ENCODE peak calls at places on chromosome 17, in eight cellular contexts. M, D, F, X, W, H, U and N are unnamed samples.
A peak's percentile ranks its signal among the peaks of the same experiment; 100 is the strongest.

GRCh38 chr17:61753696-61754095 is 109.6 kb downstream of the BRIP1 start:
- DNase-seq in M (no peak), D (no peak), F (no peak), X (no peak), W (no peak), H (no peak), U (no peak), N (no peak)

GRCh38 chr17:55641559-55642160 is 81.0 kb downstream of the TMEM100 start:
- DNase-seq in M (peak; percentile 74), D (no peak), F (peak; percentile 42), X (peak; percentile 71), W (peak; percentile 15), H (peak; percentile 85), U (peak; percentile 63), N (peak; percentile 31)

GRCh38 chr17:33389506-33390141 is 96.5 kb upstream of the ASIC2 start:
- DNase-seq in M (no peak), D (no peak), F (peak; percentile 42), X (no peak), W (no peak), H (no peak), U (no peak), N (peak; percentile 28)

GRCh38 chr17:39566092-39566491 is 41.6 kb downstream of the NEUROD2 start:
- DNase-seq in M (no peak), D (no peak), F (no peak), X (no peak), W (no peak), H (no peak), U (no peak), N (no peak)

GRCh38 chr17:40018211-40019121 is 3.2 kb downstream of the CSF3 start:
- DNase-seq in M (no peak), D (no peak), F (peak; percentile 47), X (peak; percentile 12), W (no peak), H (peak; percentile 89), U (peak; percentile 50), N (no peak)

GRCh38 chr17:44314869-44315661 is 6.7 kb downstream of the RUNDC3A start:
- DNase-seq in M (peak; percentile 82), D (peak; percentile 14), F (no peak), X (peak; percentile 77), W (peak; percentile 22), H (no peak), U (no peak), N (no peak)

GRCh38 chr17:7515912-7516610 is 31.9 kb downstream of the POLR2A start:
- DNase-seq in M (peak; percentile 72), D (no peak), F (peak; percentile 51), X (peak; percentile 17), W (no peak), H (no peak), U (no peak), N (no peak)

GRCh38 chr17:910503-911194 is 68.9 kb downstream of the NXN start:
- DNase-seq in M (no peak), D (no peak), F (no peak), X (no peak), W (no peak), H (no peak), U (no peak), N (no peak)

GRCh38 chr17:27646232-27646631 is 15.2 kb downstream of the LGALS9 start:
- DNase-seq in M (no peak), D (no peak), F (no peak), X (no peak), W (no peak), H (no peak), U (no peak), N (no peak)

GRCh38 chr17:44307387-44308186 is 814 bp upstream of the RUNDC3A start:
- DNase-seq in M (no peak), D (no peak), F (peak; percentile 18), X (peak; percentile 79), W (no peak), H (no peak), U (no peak), N (no peak)

GRCh38 chr17:17724991-17725852 is 44.0 kb downstream of the RAI1 start:
- DNase-seq in M (no peak), D (no peak), F (no peak), X (no peak), W (no peak), H (no peak), U (no peak), N (no peak)

GRCh38 chr17:74919440-74920305 is 3.4 kb downstream of the USH1G start:
- DNase-seq in M (no peak), D (no peak), F (no peak), X (no peak), W (no peak), H (no peak), U (no peak), N (no peak)

GRCh38 chr17:17570207-17570797 is 21.2 kb downstream of the PEMT start:
- DNase-seq in M (no peak), D (no peak), F (peak; percentile 12), X (peak; percentile 70), W (no peak), H (peak; percentile 42), U (peak; percentile 54), N (no peak)

GRCh38 chr17:48456584-48456983 is 26.6 kb upstream of the SKAP1 start:
- DNase-seq in M (no peak), D (no peak), F (no peak), X (peak; percentile 88), W (no peak), H (no peak), U (no peak), N (no peak)

GRCh38 chr17:73308017-73308823 is 3.6 kb downstream of the CDC42EP4 start:
- DNase-seq in M (peak; percentile 94), D (no peak), F (peak; percentile 86), X (peak; percentile 93), W (no peak), H (peak; percentile 96), U (peak; percentile 80), N (peak; percentile 81)
- H3K27ac ChIP-seq in M (peak overlapping the region; percentile 97), D (peak overlapping the region; percentile 43), F (peak overlapping the region; percentile 69), X (peak overlapping the region; percentile 100), W (no peak overlapping the region), H (peak overlapping the region; percentile 99), U (peak overlapping the region; percentile 98), N (peak overlapping the region; percentile 27)

GRCh38 chr17:76415786-76416185 is 31.4 kb downstream of the SPHK1 start:
- DNase-seq in M (no peak), D (no peak), F (no peak), X (no peak), W (no peak), H (no peak), U (no peak), N (no peak)

GRCh38 chr17:76416447-76416846 is 32.0 kb downstream of the SPHK1 start:
- DNase-seq in M (peak; percentile 15), D (no peak), F (no peak), X (no peak), W (no peak), H (no peak), U (no peak), N (no peak)

GRCh38 chr17:76416899-76417298 is 32.5 kb downstream of the SPHK1 start:
- DNase-seq in M (peak; percentile 36), D (no peak), F (no peak), X (no peak), W (no peak), H (no peak), U (no peak), N (no peak)

GRCh38 chr17:76419576-76420245 is 33.2 kb downstream of the UBE2O start:
- DNase-seq in M (no peak), D (no peak), F (no peak), X (no peak), W (no peak), H (no peak), U (no peak), N (no peak)

GRCh38 chr17:76417499-76418143 is 33.2 kb downstream of the SPHK1 start:
- DNase-seq in M (peak; percentile 30), D (no peak), F (peak; percentile 18), X (no peak), W (no peak), H (no peak), U (no peak), N (no peak)
- H3K4me1 ChIP-seq in M (peaks cover 16% of the 10 kb centered on the region), D (no peaks in the 10 kb centered on the region), F (peaks cover 7% of the 10 kb centered on the region), X (peaks cover 4% of the 10 kb centered on the region), W (peaks cover 3% of the 10 kb centered on the region), H (peaks cover 11% of the 10 kb centered on the region), U (peaks cover 94% of the 10 kb centered on the region), N (peaks cover 5% of the 10 kb centered on the region)

DNA sequence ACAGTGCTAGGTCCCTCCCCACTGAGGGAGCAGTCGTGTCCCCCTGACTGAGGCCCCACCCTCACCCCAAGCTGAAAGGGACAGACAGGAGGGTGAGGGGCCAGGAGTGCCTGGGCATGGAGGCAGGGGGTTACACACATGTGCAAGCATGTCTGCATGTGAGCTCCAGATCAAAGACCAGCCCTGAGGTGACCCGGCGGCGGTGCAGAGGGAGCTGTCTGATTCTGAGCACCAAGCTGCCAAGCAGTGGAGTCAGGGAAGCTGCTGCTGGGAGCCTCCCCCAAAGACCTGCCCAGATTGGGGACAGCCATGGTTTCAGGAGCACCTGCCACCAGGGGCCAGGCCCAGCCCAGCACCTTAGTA is 5.5 kb downstream of the DLX3 start:
- DNase-seq in M (peak; percentile 50), D (no peak), F (no peak), X (no peak), W (no peak), H (no peak), U (no peak), N (no peak)
- H3K27me3 ChIP-seq in M (peaks cover 71% of the 10 kb centered on the region), D (peaks cover 38% of the 10 kb centered on the region), F (peaks cover 56% of the 10 kb centered on the region), X (peaks cover 52% of the 10 kb centered on the region), W (peaks cover 21% of the 10 kb centered on the region), H (peaks cover 26% of the 10 kb centered on the region), U (peaks cover 98% of the 10 kb centered on the region), N (peaks cover 88% of the 10 kb centered on the region)

GRCh38 chr17:77957869-77958715 is at the start of gene TNRC6C:
- DNase-seq in M (peak; percentile 100), D (peak; percentile 100), F (peak; percentile 99), X (peak; percentile 100), W (peak; percentile 100), H (peak; percentile 100), U (peak; percentile 100), N (peak; percentile 100)

GRCh38 chr17:77959926-77960521 is 1.5 kb downstream of the TNRC6C start:
- DNase-seq in M (no peak), D (peak; percentile 36), F (peak; percentile 65), X (peak; percentile 11), W (peak; percentile 41), H (no peak), U (no peak), N (no peak)

GRCh38 chr17:77957215-77957868 is 1.2 kb upstream of the TNRC6C start:
- DNase-seq in M (no peak), D (no peak), F (peak; percentile 27), X (peak; percentile 20), W (peak; percentile 11), H (no peak), U (no peak), N (no peak)

GRCh38 chr17:77958716-77959215 is 263 bp downstream of the TNRC6C start:
- DNase-seq in M (no peak), D (no peak), F (no peak), X (no peak), W (no peak), H (no peak), U (no peak), N (no peak)

DNA sequence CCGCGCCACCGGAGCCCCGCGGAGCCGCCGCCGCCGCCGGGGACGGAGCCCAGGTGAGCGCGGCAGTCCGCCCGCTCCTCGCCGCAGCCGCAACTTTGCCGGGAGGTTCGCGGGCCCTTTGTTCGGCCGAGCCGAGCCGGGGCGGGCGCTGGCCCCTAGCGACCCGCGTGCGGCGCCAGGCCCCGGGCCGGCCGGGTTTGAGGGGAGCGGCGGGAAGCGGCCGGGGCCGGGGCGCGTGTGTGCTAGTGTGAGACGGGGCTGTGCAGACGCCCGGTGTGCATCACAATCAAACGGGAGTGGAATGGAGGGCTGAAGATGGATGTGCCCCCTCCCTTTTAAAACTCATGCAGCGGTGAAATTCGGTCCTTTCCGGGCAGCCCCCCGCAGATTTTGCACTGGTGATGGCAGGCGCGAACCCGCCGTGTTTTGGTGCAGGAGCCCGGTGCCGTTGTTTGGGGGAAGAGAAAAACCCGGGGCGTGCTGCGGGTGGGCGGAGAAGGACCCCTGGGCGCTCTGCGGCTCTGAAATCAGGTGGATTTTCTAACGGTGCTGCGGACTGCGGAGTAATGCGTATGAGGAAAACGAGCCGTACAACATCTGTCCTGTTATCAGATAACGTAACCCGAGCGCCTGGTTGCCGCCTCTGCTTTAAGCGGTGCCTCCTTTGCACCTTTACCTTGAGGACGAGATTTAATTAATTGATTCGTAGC is 868 bp downstream of the TNRC6C start:
- DNase-seq in M (no peak), D (peak; percentile 38), F (peak; percentile 14), X (peak; percentile 57), W (peak; percentile 37), H (no peak), U (no peak), N (peak; percentile 46)
- H3K27ac ChIP-seq in M (no peak overlapping the region), D (peak overlapping the region; percentile 58), F (no peak overlapping the region), X (no peak overlapping the region), W (peak overlapping the region; percentile 56), H (peak overlapping the region; percentile 92), U (peak overlapping the region; percentile 88), N (no peak overlapping the region)